ENCODE peak calls at places on chromosomes 11 and 22, in ten cellular contexts. J is H54, I is lower leg skin, T is ovary, F is body of pancreas, W is GM12892, V is prostate gland, M is stomach, P is IMR-90, K is upper lobe of left lung. B is an unnamed sample.

GRCh38 chr11:116171271-116172140 is 601.3 kb downstream of the BUD13 start:
- DNase-seq in J (no peak), I (no peak), T (no peak), F (no peak), W (no peak), V (no peak), M (no peak), P (no peak), K (no peak), B (no peak)

GRCh38 chr11:89181111-89181510 is 3.4 kb downstream of the TYR start:
- DNase-seq in J (no peak), I (no peak), T (no peak), F (no peak), W (no peak), V (no peak), M (no peak), P (no peak), K (no peak), B (no peak)

GRCh38 chr11:46133119-46133518 is 11.9 kb upstream of the PHF21A start:
- DNase-seq in J (no peak), I (no peak), T (no peak), F (peak), W (no peak), V (no peak), M (peak), P (no peak), K (no peak), B (no peak)

GRCh38 chr22:39738746-39739145 is 154.8 kb downstream of the ENTHD1 start:
- DNase-seq in J (no peak), I (no peak), T (no peak), F (no peak), W (no peak), V (no peak), M (no peak), P (peak), K (no peak), B (no peak)

GRCh38 chr11:67271548-67272284 is 5.4 kb downstream of the GRK2 start:
- DNase-seq in J (no peak), I (no peak), T (peak), F (no peak), W (no peak), V (no peak), M (no peak), P (no peak), K (peak), B (no peak)

GRCh38 chr11:17479284-17480214 is 2.9 kb upstream of the ABCC8 start:
- DNase-seq in J (peak), I (no peak), T (no peak), F (peak), W (no peak), V (no peak), M (peak), P (no peak), K (peak), B (no peak)

GRCh38 chr22:18954941-18955571 is 19.0 kb upstream of the PRODH start:
- DNase-seq in J (no peak), I (no peak), T (no peak), F (peak), W (no peak), V (no peak), M (no peak), P (no peak), K (no peak), B (no peak)

GRCh38 chr11:65505434-65506315 is 6.8 kb downstream of the MALAT1 start:
- DNase-seq in J (no peak), I (no peak), T (peak), F (no peak), W (no peak), V (peak), M (no peak), P (peak), K (no peak), B (no peak)

GRCh38 chr11:75480185-75480889 is 45.4 kb downstream of the GDPD5 start:
- DNase-seq in J (no peak), I (no peak), T (no peak), F (no peak), W (no peak), V (no peak), M (no peak), P (no peak), K (no peak), B (no peak)

GRCh38 chr22:45612451-45612901 is 59.2 kb upstream of the ATXN10 start:
- DNase-seq in J (peak), I (peak), T (no peak), F (no peak), W (no peak), V (peak), M (no peak), P (peak), K (peak), B (no peak)

GRCh38 chr11:110862407-110862806 is 150.2 kb upstream of the ARHGAP20 start:
- DNase-seq in J (no peak), I (no peak), T (no peak), F (no peak), W (no peak), V (no peak), M (no peak), P (no peak), K (peak), B (no peak)

GRCh38 chr11:71064183-71064582 is 188.2 kb downstream of the SHANK2 start:
- DNase-seq in J (no peak), I (no peak), T (no peak), F (no peak), W (no peak), V (no peak), M (no peak), P (no peak), K (no peak), B (no peak)

GRCh38 chr11:46178542-46178941 is 57.3 kb upstream of the PHF21A start:
- DNase-seq in J (no peak), I (no peak), T (no peak), F (no peak), W (no peak), V (no peak), M (no peak), P (no peak), K (no peak), B (no peak)

GRCh38 chr11:113906038-113906437 is 1.4 kb downstream of the HTR3B start:
- DNase-seq in J (no peak), I (no peak), T (no peak), F (peak), W (no peak), V (peak), M (peak), P (peak), K (peak), B (no peak)

GRCh38 chr11:102064316-102064715 is 17.1 kb downstream of the CFAP300 start:
- DNase-seq in J (no peak), I (no peak), T (no peak), F (no peak), W (no peak), V (peak), M (no peak), P (no peak), K (no peak), B (no peak)

GRCh38 chr22:23118647-23119491 is 22.9 kb downstream of the RSPH14 start:
- DNase-seq in J (no peak), I (no peak), T (no peak), F (no peak), W (no peak), V (no peak), M (no peak), P (no peak), K (no peak), B (no peak)

GRCh38 chr11:33893711-33894401 is 2.0 kb upstream of the LMO2 start:
- DNase-seq in J (no peak), I (no peak), T (no peak), F (no peak), W (no peak), V (no peak), M (no peak), P (no peak), K (no peak), B (no peak)

GRCh38 chr11:64357904-64358535 is 942 bp upstream of the RPS6KA4 start:
- DNase-seq in J (peak), I (no peak), T (no peak), F (no peak), W (peak), V (no peak), M (peak), P (no peak), K (no peak), B (peak)

GRCh38 chr11:73980001-73980960 is 2.4 kb downstream of the UCP2 start:
- DNase-seq in J (no peak), I (peak), T (no peak), F (peak), W (peak), V (no peak), M (peak), P (peak), K (peak), B (peak)

GRCh38 chr11:11072067-11072466 is 214.2 kb upstream of the ZBED5 start:
- DNase-seq in J (no peak), I (no peak), T (no peak), F (no peak), W (no peak), V (no peak), M (no peak), P (no peak), K (no peak), B (no peak)

GRCh38 chr11:58958500-58958899 is 19.2 kb downstream of the GLYATL1 start:
- DNase-seq in J (no peak), I (no peak), T (no peak), F (peak), W (peak), V (no peak), M (peak), P (no peak), K (peak), B (peak)

GRCh38 chr22:48268771-48269552 is 1506.5 kb downstream of the TBC1D22A start:
- DNase-seq in J (no peak), I (no peak), T (no peak), F (no peak), W (no peak), V (no peak), M (no peak), P (no peak), K (peak), B (no peak)

GRCh38 chr11:117421041-117421440 is 93.4 kb downstream of the CEP164 start:
- DNase-seq in J (no peak), I (no peak), T (no peak), F (no peak), W (no peak), V (no peak), M (peak), P (no peak), K (no peak), B (no peak)

GRCh38 chr11:64869571-64870175 is 8.7 kb downstream of the EHD1 start:
- DNase-seq in J (no peak), I (no peak), T (no peak), F (no peak), W (no peak), V (no peak), M (no peak), P (no peak), K (no peak), B (no peak)

GRCh38 chr11:434496-434895 is 7.3 kb downstream of the ANO9 start:
- DNase-seq in J (no peak), I (no peak), T (no peak), F (no peak), W (no peak), V (no peak), M (no peak), P (no peak), K (no peak), B (no peak)

GRCh38 chr11:124079631-124080318 is 35.5 kb upstream of the VWA5A start:
- DNase-seq in J (no peak), I (no peak), T (no peak), F (no peak), W (no peak), V (no peak), M (no peak), P (no peak), K (no peak), B (no peak)
- TF ChIP-seq POLR2A in J (no peak), I (no peak), T (no peak), F (no peak), W (no peak), V (no peak), M (no peak), P (no peak), K (no peak), B (no peak)

DNA sequence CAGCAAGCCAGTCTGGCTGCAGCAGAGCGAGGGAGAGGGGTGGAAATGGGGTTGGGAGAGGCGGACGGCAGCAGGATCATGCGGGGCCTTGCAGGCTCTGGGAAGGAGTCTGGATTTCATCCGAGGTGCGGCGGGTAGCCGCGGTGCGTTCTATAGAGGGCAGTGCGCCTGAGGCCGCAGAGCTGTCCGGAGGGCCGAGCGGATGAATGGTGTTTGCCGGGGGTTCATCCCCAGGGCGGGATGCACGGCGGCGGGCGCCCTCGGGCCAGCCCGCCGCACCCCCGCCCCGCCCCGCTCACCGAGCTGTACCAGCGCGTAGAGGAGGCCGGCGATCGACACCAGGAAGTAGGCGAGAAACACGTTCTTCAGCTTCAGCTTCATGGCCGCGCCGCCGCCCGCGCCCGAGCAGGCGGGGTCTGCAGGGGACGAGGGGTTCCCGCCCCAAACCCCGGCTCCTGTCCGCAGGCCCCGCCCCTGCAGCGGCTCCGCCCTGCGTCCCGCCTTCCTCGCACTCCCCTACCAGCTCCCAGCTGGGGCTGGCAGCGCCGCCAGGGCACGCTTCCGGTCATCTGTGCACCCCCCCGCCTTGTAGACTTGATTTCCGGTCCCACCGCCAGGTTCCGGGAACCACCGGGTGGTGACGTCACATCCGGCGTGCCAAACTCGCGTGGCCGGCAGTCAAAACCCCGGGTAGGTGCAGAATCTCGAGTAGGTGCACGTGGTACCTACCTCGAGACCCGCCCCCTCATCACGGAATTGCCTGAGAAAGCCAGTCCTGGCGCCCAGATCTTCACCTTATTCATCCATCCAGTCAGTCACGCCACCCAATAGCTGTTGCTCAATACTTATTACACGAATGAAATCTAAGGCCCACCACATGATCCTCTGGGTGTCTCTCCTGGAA is at the start of gene B3GAT3:
- DNase-seq in J (peak), I (peak), T (peak), F (peak), W (peak), V (peak), M (peak), P (peak), K (peak), B (peak)
- TF ChIP-seq POLR2A in J (peak), I (no peak), T (peak), F (peak), W (peak), V (peak), M (no peak), P (peak), K (no peak), B (peak)

GRCh38 chr22:33467067-33467466 is 408.9 kb upstream of the SYN3 start:
- DNase-seq in J (no peak), I (no peak), T (no peak), F (no peak), W (no peak), V (no peak), M (no peak), P (no peak), K (no peak), B (no peak)
- TF ChIP-seq POLR2A in J (no peak), I (no peak), T (no peak), F (no peak), W (no peak), V (no peak), M (no peak), P (no peak), K (no peak), B (no peak)

GRCh38 chr22:40818747-40819662 is at the start of gene SLC25A17:
- DNase-seq in J (peak), I (peak), T (peak), F (peak), W (peak), V (peak), M (peak), P (peak), K (peak), B (peak)
- TF ChIP-seq POLR2A in J (peak), I (no peak), T (no peak), F (peak), W (peak), V (peak), M (no peak), P (peak), K (peak), B (peak)

DNA sequence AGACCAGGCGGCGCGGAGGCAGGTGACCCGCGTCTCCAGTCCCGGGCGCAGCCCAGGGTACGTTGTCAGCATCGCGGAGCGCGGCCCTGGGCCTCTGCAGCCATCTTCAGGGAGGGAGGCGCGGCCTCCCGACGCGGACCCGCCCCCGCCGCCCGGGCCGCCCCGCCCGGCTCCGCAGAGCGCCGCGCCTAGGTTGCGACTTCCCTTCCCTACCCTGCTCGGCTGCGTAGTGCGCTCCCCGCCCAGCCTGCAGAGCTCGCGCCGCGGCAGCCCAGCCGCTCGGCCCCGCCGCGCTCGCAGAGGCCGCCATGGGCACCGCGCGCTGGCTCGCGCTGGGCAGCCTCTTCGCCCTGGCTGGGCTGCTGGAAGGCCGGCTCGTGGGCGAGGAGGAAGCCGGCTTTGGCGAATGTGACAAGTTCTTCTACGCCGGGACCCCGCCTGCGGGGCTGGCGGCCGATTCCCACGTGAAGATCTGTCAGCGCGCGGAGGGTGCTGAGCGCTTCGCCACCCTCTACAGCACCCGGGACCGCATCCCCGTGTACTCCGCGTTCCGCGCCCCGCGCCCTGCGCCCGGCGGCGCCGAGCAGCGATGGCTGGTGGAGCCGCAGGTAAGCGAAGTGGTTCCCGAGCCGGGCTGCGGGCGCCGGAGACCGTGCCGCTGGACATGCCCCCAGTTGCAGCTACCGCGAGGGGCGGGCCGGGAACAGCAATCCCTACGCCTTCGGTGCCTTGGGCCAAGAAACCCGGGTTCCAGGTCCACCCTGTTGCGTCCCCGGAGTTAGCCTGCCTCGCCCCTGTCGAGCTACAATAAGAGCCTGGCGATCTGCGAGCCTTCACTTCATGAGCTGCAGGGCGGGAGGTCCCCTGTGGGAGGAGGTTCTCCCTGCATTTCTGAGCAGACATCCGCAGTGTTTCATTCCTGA is at the start of gene ENDOD1:
- DNase-seq in J (peak), I (peak), T (peak), F (peak), W (peak), V (peak), M (peak), P (peak), K (peak), B (peak)
- TF ChIP-seq POLR2A in J (peak), I (no peak), T (peak), F (peak), W (peak), V (peak), M (no peak), P (no peak), K (peak), B (peak)

DNA sequence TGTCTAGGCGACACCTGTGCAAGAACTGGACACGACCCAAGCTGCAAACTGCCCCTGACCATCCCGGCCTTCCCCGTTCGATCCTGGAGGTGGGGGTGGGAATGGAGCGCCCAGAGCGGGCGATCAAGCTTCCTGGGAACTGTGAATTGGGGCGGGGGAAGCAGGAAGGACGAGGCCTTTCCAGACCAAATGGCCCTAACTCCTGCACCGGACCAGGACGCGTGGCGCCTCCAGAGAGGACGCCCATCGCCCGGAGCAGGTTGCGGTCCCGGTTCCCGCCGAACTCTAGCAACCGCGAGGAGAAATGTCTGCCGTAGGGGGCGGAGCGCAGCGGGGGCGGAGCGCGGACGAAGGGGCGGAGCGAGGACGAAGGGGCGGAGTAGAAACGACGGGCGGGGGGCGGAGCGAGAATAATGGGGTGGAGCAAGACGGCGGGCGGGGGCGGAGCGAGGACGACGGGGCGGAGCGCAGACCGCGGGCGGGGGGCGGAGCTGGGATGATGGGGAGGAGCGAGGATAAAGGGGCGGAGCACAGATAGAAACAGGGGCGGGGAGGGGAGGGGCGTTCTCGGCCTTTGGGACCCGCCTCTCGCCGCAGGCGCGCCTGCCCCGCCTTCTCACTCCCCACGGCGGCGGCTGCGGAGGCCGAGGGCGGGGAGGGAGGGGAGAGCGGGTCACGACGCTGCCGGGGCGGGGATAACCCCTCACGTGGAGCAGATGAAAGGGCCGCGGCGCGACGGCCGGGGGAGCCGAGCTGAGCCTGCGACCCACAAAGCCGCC is at the start of gene ZNRF3:
- DNase-seq in J (peak), I (peak), T (peak), F (peak), W (peak), V (peak), M (peak), P (peak), K (peak), B (peak)
- TF ChIP-seq POLR2A in J (peak), I (no peak), T (peak), F (peak), W (no peak), V (peak), M (no peak), P (peak), K (no peak), B (no peak)

GRCh38 chr11:12853652-12854296 is 155.3 kb upstream of the RASSF10 start:
- DNase-seq in J (no peak), I (peak), T (no peak), F (peak), W (no peak), V (peak), M (peak), P (peak), K (peak), B (no peak)
- TF ChIP-seq POLR2A in J (no peak), I (no peak), T (no peak), F (peak), W (no peak), V (no peak), M (no peak), P (no peak), K (no peak), B (no peak)

GRCh38 chr22:37674951-37675929 is at the start of gene LGALS1:
- DNase-seq in J (peak), I (peak), T (peak), F (peak), W (peak), V (peak), M (peak), P (peak), K (peak), B (peak)
- TF ChIP-seq POLR2A in J (peak), I (no peak), T (peak), F (peak), W (peak), V (peak), M (no peak), P (peak), K (peak), B (no peak)